ENCODE peak calls at places on chromosomes 13 and 19, in four cellular contexts. L, O, E and F are unnamed samples. For H3K4me1 and H3K9me3, the result is how much of the 10 kb centered on the place peaks cover.

GRCh38 chr19:5545051-5545450 is 22.7 kb downstream of the TINCR start:
- DNase-seq in L (no peak), O (no peak), E (no peak), F (no peak)

GRCh38 chr13:71046360-71047079 is 820.5 kb downstream of the DACH1 start:
- DNase-seq in L (no peak), O (no peak), E (no peak), F (no peak)

GRCh38 chr13:39895254-39895653 is 239.8 kb downstream of the COG6 start:
- DNase-seq in L (no peak), O (no peak), E (no peak), F (no peak)

GRCh38 chr13:110284809-110285519 is 22.0 kb downstream of the COL4A1 start:
- DNase-seq in L (no peak), O (no peak), E (no peak), F (peak)

GRCh38 chr13:86464193-86464592 is 665.0 kb upstream of the SLITRK6 start:
- DNase-seq in L (no peak), O (no peak), E (no peak), F (no peak)

GRCh38 chr19:40452016-40452415 is 7.9 kb upstream of the SERTAD3 start:
- DNase-seq in L (no peak), O (no peak), E (no peak), F (no peak)

GRCh38 chr19:1632462-1633268 is 19.8 kb downstream of the TCF3 start:
- DNase-seq in L (no peak), O (no peak), E (peak), F (no peak)

GRCh38 chr19:44582581-44583265 is 30.6 kb upstream of the IGSF23 start:
- DNase-seq in L (peak), O (no peak), E (peak), F (no peak)

GRCh38 chr19:34173145-34173956 is 1.0 kb downstream of the LSM14A start:
- DNase-seq in L (no peak), O (peak), E (peak), F (peak)

GRCh38 chr19:8609210-8610040 is 1.1 kb downstream of the ADAMTS10 start:
- DNase-seq in L (no peak), O (peak), E (peak), F (peak)

GRCh38 chr13:113402471-113403254 is 38.7 kb upstream of the GRTP1 start:
- DNase-seq in L (peak), O (peak), E (no peak), F (peak)

GRCh38 chr13:32448224-32448623 is 20.3 kb upstream of the N4BP2L1 start:
- DNase-seq in L (no peak), O (no peak), E (no peak), F (no peak)

GRCh38 chr19:51821921-51822716 is 27.2 kb downstream of the FPR3 start:
- DNase-seq in L (no peak), O (no peak), E (no peak), F (no peak)

GRCh38 chr13:30569901-30570576 is 47.7 kb upstream of the USPL1 start:
- DNase-seq in L (no peak), O (no peak), E (peak), F (no peak)

GRCh38 chr13:85261757-85262346 is 537.4 kb downstream of the SLITRK6 start:
- DNase-seq in L (no peak), O (no peak), E (no peak), F (no peak)

GRCh38 chr13:77516342-77516789 is 19.1 kb upstream of the SCEL start:
- DNase-seq in L (no peak), O (no peak), E (no peak), F (no peak)

GRCh38 chr13:33016414-33017409 is at the start of gene KL:
- DNase-seq in L (peak), O (peak), E (peak), F (peak)

GRCh38 chr19:35249848-35250711 is 1.3 kb downstream of the LSR start:
- DNase-seq in L (no peak), O (no peak), E (no peak), F (no peak)

GRCh38 chr13:77584111-77584510 is 48.6 kb downstream of the SCEL start:
- DNase-seq in L (no peak), O (no peak), E (no peak), F (no peak)

GRCh38 chr13:19981685-19982238 is 23.2 kb downstream of the ZMYM2 start:
- DNase-seq in L (no peak), O (no peak), E (no peak), F (no peak)

GRCh38 chr13:49731766-49732165 is 40.5 kb upstream of the EBPL start:
- DNase-seq in L (no peak), O (no peak), E (no peak), F (no peak)

GRCh38 chr13:99119686-99120085 is 81.0 kb upstream of the UBAC2 start:
- DNase-seq in L (no peak), O (no peak), E (no peak), F (no peak)

GRCh38 chr13:59635591-59635990 is 528.1 kb downstream of the DIAPH3 start:
- DNase-seq in L (no peak), O (no peak), E (no peak), F (no peak)

GRCh38 chr19:11530432-11530831 is 1.5 kb upstream of the ECSIT start:
- DNase-seq in L (peak), O (peak), E (peak), F (peak)

GRCh38 chr13:66780814-66781213 is 449.3 kb downstream of the PCDH9 start:
- DNase-seq in L (no peak), O (no peak), E (no peak), F (no peak)

DNA sequence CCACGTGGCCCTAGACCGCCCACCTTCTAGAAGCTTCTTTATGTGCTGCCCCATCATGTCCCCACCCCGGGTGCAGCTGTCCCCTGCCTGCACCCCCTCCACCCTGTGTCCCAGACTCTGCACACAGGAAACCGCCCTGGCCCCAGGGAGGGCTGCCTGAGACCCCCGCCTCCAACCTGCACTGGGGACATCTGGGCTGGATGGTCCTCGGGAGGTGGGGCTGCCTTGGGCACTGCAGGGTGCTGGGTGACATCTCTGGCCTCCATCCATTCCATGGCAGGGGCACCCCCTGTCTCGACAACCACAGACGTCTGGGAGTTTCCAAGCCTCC is 17.8 kb upstream of the ZBTB7A start:
- DNase-seq in L (no peak), O (no peak), E (no peak), F (no peak)
- H3K27ac ChIP-seq in L (no peak), O (no peak), E (peak), F (peak)

GRCh38 chr13:46168341-46168740 is 13.6 kb downstream of the LCP1 start:
- DNase-seq in L (no peak), O (no peak), E (peak), F (no peak)
- H3K4me1 ChIP-seq in L (under half), O (under half), E (under half), F (under half)

GRCh38 chr19:47792616-47793015 is 11.7 kb downstream of the TPRX1 start:
- DNase-seq in L (no peak), O (no peak), E (no peak), F (no peak)

GRCh38 chr19:47786566-47786965 is 8.1 kb downstream of the SELENOW start:
- DNase-seq in L (no peak), O (no peak), E (no peak), F (no peak)

GRCh38 chr19:47794526-47794925 is 9.8 kb downstream of the TPRX1 start:
- DNase-seq in L (no peak), O (no peak), E (no peak), F (no peak)

DNA sequence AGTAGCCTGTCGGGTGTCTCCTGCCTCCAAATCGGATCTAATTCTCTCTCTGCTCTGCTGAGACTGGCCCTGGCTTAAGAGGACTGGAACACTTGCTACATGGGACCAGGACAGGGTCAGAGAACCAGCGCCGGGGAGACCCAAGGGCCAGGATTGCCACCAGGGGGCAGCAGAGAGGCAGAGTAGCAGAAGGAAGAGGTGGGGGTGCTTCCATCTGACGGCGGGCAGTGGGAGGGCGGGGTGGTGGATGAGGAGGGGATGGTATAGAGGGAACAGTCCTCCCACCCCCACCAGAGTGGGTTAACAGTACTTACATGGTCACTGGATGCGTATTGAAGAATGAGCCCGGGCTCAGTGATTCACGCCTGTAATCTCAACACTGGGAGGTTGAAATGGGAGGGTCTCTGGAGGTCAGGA is 11.9 kb downstream of the SELENOW start:
- DNase-seq in L (peak), O (peak), E (peak), F (peak)
- H3K9me3 ChIP-seq in L (under half), O (under half), E (under half), F (under half)

GRCh38 chr19:54432144-54432738 is 16.8 kb upstream of the LENG8 start:
- DNase-seq in L (no peak), O (peak), E (no peak), F (no peak)

GRCh38 chr19:54430306-54431254 is 15.3 kb downstream of the TTYH1 start:
- DNase-seq in L (peak), O (peak), E (peak), F (peak)

GRCh38 chr19:54429176-54429495 is 13.9 kb downstream of the TTYH1 start:
- DNase-seq in L (no peak), O (no peak), E (no peak), F (no peak)

GRCh38 chr19:54429545-54430227 is 14.4 kb downstream of the TTYH1 start:
- DNase-seq in L (no peak), O (no peak), E (no peak), F (no peak)

GRCh38 chr19:54431255-54431838 is 16.1 kb downstream of the TTYH1 start:
- DNase-seq in L (peak), O (peak), E (peak), F (no peak)
- H3K27ac ChIP-seq in L (peak), O (no peak), E (no peak), F (no peak)

GRCh38 chr19:19171821-19172532 is 1.9 kb upstream of the MEF2B start:
- DNase-seq in L (no peak), O (peak), E (no peak), F (no peak)
- H3K4me1 ChIP-seq in L (under half), O (under half), E (under half), F (under half)

GRCh38 chr13:93361703-93362102 is 135.1 kb downstream of the GPC6 start:
- DNase-seq in L (no peak), O (no peak), E (no peak), F (no peak)
- H3K9me3 ChIP-seq in L (under half), O (under half), E (under half), F (under half)

DNA sequence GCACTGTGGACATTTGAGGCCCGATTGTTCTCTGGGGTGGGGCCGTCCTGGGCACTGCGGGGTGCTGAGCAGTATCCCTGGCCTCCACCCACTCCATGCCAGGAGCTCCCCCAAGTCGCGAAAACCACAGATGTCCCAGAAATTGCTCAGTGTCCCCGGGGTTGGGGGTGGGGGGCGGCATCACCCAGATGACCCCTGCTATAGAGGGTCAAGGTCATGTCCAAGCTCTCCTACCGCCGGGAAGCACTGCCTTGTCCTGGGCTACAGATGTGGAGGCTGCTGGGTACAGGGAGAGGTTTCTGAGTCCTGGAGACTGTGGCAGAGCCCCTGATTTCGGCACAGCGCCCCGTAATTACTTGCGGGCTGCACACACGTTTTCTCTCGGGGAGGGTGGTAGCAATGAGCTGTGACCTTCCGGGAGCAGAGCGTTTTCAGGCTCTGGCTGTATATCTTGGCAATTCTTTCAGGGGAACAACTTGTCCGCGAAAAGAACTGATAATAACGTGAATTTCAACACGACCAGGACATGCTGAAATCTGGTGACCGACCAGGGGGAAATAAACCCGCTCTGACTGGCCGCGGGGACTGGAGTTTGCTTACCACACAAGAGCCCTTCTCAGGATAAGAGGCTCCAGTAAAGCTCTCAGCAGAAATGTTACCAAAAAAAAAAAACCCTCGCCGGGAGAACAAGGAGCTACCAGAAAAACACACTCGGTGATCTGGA is 68.1 kb downstream of the GNG7 start:
- DNase-seq in L (no peak), O (no peak), E (no peak), F (no peak)
- H3K27ac ChIP-seq in L (peak), O (no peak), E (no peak), F (peak)